ENCODE peak calls at places on chromosomes 13 and 19, in ten cellular contexts. Z, U, F, K, E, X, Y, B, J and I are unnamed samples.

GRCh38 chr19:18218159-18218558 is 8.1 kb downstream of the PDE4C start:
- DNase-seq in F (no peak), Y (no peak), K (no peak), B (no peak), J (no peak), Z (no peak), X (no peak), E (no peak), U (no peak), I (no peak)

GRCh38 chr19:7203317-7203716 is 90.9 kb downstream of the INSR start:
- DNase-seq in X (no peak), Z (no peak), F (no peak), E (no peak), B (no peak), K (no peak), Y (no peak), U (no peak), J (no peak), I (no peak)

GRCh38 chr19:15292140-15292539 is 40.2 kb downstream of the BRD4 start:
- DNase-seq in U (no peak), J (no peak), B (no peak), E (no peak), K (no peak), Y (no peak), Z (no peak), F (no peak), X (no peak), I (no peak)

GRCh38 chr13:35836476-35836875 is 294.7 kb downstream of the DCLK1 start:
- DNase-seq in U (no peak), J (no peak), B (no peak), Z (no peak), E (no peak), Y (no peak), X (no peak), K (no peak), F (no peak), I (no peak)

GRCh38 chr19:16419671-16420394 is 51.9 kb downstream of the EPS15L1 start:
- DNase-seq in J (no peak), F (no peak), Z (peak), Y (no peak), K (no peak), B (no peak), U (no peak), E (peak), X (no peak), I (no peak)

GRCh38 chr19:42076375-42076944 is 494 bp downstream of the ZNF574 start:
- DNase-seq in J (peak), K (no peak), B (no peak), X (no peak), Z (peak), U (no peak), F (no peak), Y (no peak), E (no peak), I (no peak)

GRCh38 chr13:65585346-65585745 is 1644.8 kb downstream of the PCDH9 start:
- DNase-seq in B (no peak), J (no peak), E (peak), Z (no peak), X (no peak), Y (no peak), U (no peak), K (no peak), F (no peak), I (no peak)

GRCh38 chr13:33172911-33173310 is 112.6 kb downstream of the STARD13 start:
- DNase-seq in U (no peak), K (no peak), B (no peak), X (peak), E (no peak), J (no peak), F (no peak), Z (no peak), Y (no peak), I (no peak)

GRCh38 chr13:48769107-48769704 is 115.5 kb downstream of the CYSLTR2 start:
- DNase-seq in U (peak), Z (peak), Y (no peak), F (peak), X (peak), K (peak), E (peak), J (peak), B (peak), I (peak)

GRCh38 chr13:56700324-56700723 is 440.4 kb upstream of the PRR20A start:
- DNase-seq in J (no peak), K (no peak), E (no peak), U (no peak), Z (no peak), X (no peak), B (no peak), F (no peak), Y (no peak), I (no peak)

GRCh38 chr19:12666305-12667048 is at the start of the genes MAN2B1 and WDR83:
- DNase-seq in K (peak), Z (peak), Y (no peak), X (peak), J (peak), B (peak), U (no peak), F (peak), E (peak), I (peak)

GRCh38 chr13:99997702-99998219 is 16.2 kb downstream of the ZIC2 start:
- DNase-seq in K (no peak), Y (no peak), J (peak), X (no peak), Z (no peak), U (no peak), B (no peak), E (no peak), F (no peak), I (no peak)

GRCh38 chr19:52638601-52639000 is 446 bp upstream of the ZNF83 start:
- DNase-seq in Y (no peak), K (peak), Z (peak), B (no peak), F (no peak), U (no peak), X (no peak), E (no peak), J (peak), I (no peak)

GRCh38 chr13:104286566-104287290 is 1220.5 kb upstream of the SLC10A2 start:
- DNase-seq in F (no peak), U (no peak), K (no peak), E (peak), Z (no peak), Y (no peak), X (peak), B (no peak), J (no peak), I (no peak)

GRCh38 chr19:44072543-44073401 is 813 bp downstream of the ZNF284 start:
- DNase-seq in Z (no peak), J (no peak), F (no peak), X (peak), U (no peak), K (peak), Y (no peak), B (no peak), E (no peak), I (no peak)

GRCh38 chr13:61908906-61909305 is 493.3 kb upstream of the PCDH20 start:
- DNase-seq in X (no peak), K (no peak), F (no peak), B (no peak), Z (no peak), E (peak), U (no peak), J (no peak), Y (no peak), I (no peak)

GRCh38 chr19:55663846-55664536 is 9.2 kb downstream of the U2AF2 start:
- DNase-seq in B (no peak), X (no peak), J (no peak), Z (no peak), F (no peak), U (no peak), E (no peak), K (no peak), Y (no peak), I (no peak)

GRCh38 chr13:53073711-53074110 is 45.1 kb downstream of the OLFM4 start:
- DNase-seq in J (no peak), B (no peak), Z (no peak), E (no peak), F (no peak), K (no peak), U (no peak), X (no peak), Y (no peak), I (no peak)

GRCh38 chr13:69423844-69424243 is 683.8 kb upstream of the ATXN8OS start:
- DNase-seq in Y (no peak), Z (no peak), B (no peak), F (no peak), X (no peak), J (no peak), E (peak), U (no peak), K (no peak), I (no peak)

GRCh38 chr13:38530492-38530891 is 156.4 kb upstream of the FREM2 start:
- DNase-seq in B (no peak), Z (no peak), F (no peak), U (peak), X (peak), Y (no peak), J (no peak), E (no peak), K (peak), I (no peak)

GRCh38 chr19:49977111-49977510 is 16.1 kb upstream of the SIGLEC11 start:
- DNase-seq in K (no peak), Z (no peak), E (no peak), Y (no peak), B (no peak), U (no peak), F (no peak), J (no peak), X (no peak), I (no peak)

GRCh38 chr19:41753159-41753558 is 2.2 kb upstream of the CEACAM6 start:
- DNase-seq in F (peak), Y (no peak), B (no peak), E (peak), K (peak), X (peak), Z (no peak), J (peak), U (peak), I (peak)

GRCh38 chr19:6423499-6424189 is 967 bp downstream of the KHSRP start:
- DNase-seq in U (peak), Z (peak), E (peak), B (no peak), Y (no peak), K (peak), X (peak), J (peak), F (no peak), I (peak)

GRCh38 chr13:97974773-97975172 is 21.3 kb downstream of the IPO5 start:
- DNase-seq in E (no peak), J (no peak), B (no peak), K (no peak), Z (no peak), X (no peak), F (no peak), Y (no peak), U (no peak), I (no peak)

DNA sequence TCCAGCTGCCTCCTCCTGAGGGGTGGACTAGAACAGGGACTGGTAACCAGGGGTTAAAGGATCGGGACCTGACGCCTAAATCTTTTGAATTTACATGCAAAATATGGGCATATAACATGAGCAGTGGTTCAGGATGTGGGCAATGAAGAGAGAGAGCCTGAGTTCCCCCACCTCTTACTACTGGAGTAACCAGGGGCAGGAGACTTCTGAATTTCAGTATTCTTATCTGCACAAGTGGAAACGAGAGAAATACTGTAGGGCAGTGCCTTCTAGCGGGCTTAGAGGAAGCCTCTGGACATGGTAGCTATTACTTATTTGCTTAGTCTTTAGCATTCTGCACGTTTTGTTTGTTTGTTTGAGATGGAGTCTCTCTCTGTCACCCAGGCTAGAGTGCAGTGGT is 26.3 kb downstream of the BCAT2 start:
- DNase-seq in J (no peak), B (no peak), E (no peak), U (no peak), Y (no peak), K (no peak), F (no peak), X (no peak), Z (no peak), I (no peak)
- TF ChIP-seq CTCF in J (no peak), B (peak), E (no peak), U (peak), Y (no peak), K (no peak), F (no peak), X (peak), Z (no peak), I (no peak)

DNA sequence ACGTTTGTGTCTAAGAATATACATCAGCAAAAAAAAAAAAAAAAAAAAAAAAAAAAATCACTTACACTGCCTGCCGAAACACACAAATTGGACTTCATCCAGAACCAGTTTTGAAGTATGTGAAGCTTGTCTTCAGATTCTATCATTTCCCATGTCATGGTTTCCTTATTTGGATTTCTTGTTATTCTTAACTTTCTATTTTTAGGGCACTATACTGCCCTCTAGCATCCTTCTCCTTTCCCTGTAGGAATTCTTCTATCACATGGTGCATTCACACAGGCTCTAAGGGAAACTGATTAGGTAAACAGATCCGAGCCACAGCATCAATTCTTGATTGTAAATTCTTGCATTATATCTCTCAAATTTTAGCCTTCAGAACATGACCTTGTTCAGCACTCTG is 1507.5 kb downstream of the OLFM4 start:
- DNase-seq in B (no peak), U (no peak), K (no peak), X (peak), E (no peak), Y (no peak), F (no peak), J (no peak), Z (no peak), I (no peak)
- TF ChIP-seq CTCF in B (no peak), U (no peak), K (no peak), X (peak), E (peak), Y (no peak), F (no peak), J (peak), Z (no peak), I (no peak)

GRCh38 chr13:40152145-40152544 is 496.7 kb downstream of the COG6 start:
- DNase-seq in B (peak), K (no peak), U (peak), F (no peak), E (no peak), J (no peak), Y (no peak), X (peak), Z (peak), I (no peak)
- TF ChIP-seq CTCF in B (no peak), K (no peak), U (no peak), F (no peak), E (no peak), J (no peak), Y (no peak), X (peak), Z (no peak), I (no peak)

DNA sequence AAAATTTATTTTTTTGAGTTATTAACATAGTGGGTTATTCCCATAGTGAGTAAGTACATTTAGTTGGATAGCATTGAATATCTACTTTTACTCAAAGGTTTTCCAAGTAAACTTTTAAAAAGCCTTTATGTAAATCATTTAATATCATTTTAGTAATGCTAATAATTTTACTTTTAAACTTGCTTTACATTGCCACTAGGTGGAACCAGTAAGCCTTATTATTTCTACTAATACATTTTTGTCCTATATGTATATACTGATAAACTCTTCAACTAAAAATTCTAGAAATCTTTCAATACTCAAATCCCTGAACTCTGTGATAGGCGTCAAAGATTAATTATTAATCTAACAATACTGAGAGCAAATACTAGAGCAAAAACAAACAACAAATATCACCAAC is 1709.2 kb upstream of the PCDH20 start:
- DNase-seq in B (no peak), J (no peak), Y (no peak), X (peak), E (no peak), K (no peak), F (no peak), Z (no peak), U (peak), I (no peak)
- TF ChIP-seq CTCF in B (peak), J (peak), Y (no peak), X (peak), E (peak), K (no peak), F (no peak), Z (no peak), U (peak), I (peak)